ENCODE peak calls at places on chromosome 7, in five cellular contexts. L is A549, F is IMR-90, Y is K562, N is GM12878. J is an unnamed sample.

GRCh38 chr7:148334959-148335577 is 255.5 kb upstream of the C7orf33 start:
- DNase-seq in Y (no peak), L (peak), F (no peak), N (no peak), J (no peak)

GRCh38 chr7:43337811-43338210 is 225.4 kb downstream of the HECW1 start:
- DNase-seq in F (no peak), N (no peak), Y (no peak), L (no peak), J (no peak)

GRCh38 chr7:120412665-120413064 is 139.7 kb downstream of the KCND2 start:
- DNase-seq in N (no peak), L (no peak), Y (no peak), F (no peak), J (no peak)

GRCh38 chr7:36605261-36605660 is 119.0 kb downstream of the AOAH start:
- DNase-seq in L (no peak), F (no peak), N (no peak), Y (no peak), J (no peak)

GRCh38 chr7:131898418-131898817 is 342.0 kb upstream of the PODXL start:
- DNase-seq in L (no peak), F (no peak), Y (no peak), N (no peak), J (no peak)

GRCh38 chr7:106947244-106947728 is 82.2 kb downstream of the PIK3CG start:
- DNase-seq in N (no peak), L (peak), F (peak), Y (peak), J (peak)

GRCh38 chr7:158273138-158273651 is 314.4 kb downstream of the PTPRN2 start:
- DNase-seq in F (no peak), Y (no peak), L (no peak), N (no peak), J (peak)

GRCh38 chr7:91876391-91877133 is 3.9 kb downstream of the MTERF1 start:
- DNase-seq in L (peak), Y (no peak), F (peak), N (no peak), J (no peak)

GRCh38 chr7:70044064-70044463 is 445.8 kb downstream of the AUTS2 start:
- DNase-seq in L (no peak), N (no peak), Y (no peak), F (no peak), J (peak)

GRCh38 chr7:41762641-41763040 is 59.8 kb upstream of the INHBA start:
- DNase-seq in N (no peak), Y (no peak), F (no peak), L (no peak), J (no peak)

GRCh38 chr7:100476108-100476780 is 2.8 kb downstream of the TSC22D4 start:
- DNase-seq in F (no peak), N (no peak), Y (no peak), L (no peak), J (peak)

GRCh38 chr7:100472854-100473499 is 6.0 kb downstream of the TSC22D4 start:
- DNase-seq in N (no peak), F (peak), Y (peak), L (no peak), J (peak)

GRCh38 chr7:100476903-100477870 is 1.8 kb downstream of the TSC22D4 start:
- DNase-seq in Y (no peak), L (no peak), F (no peak), N (no peak), J (peak)

GRCh38 chr7:100477871-100478248 is 1.2 kb downstream of the TSC22D4 start:
- DNase-seq in Y (no peak), F (no peak), N (no peak), L (no peak), J (no peak)

GRCh38 chr7:100475549-100475948 is 3.5 kb downstream of the TSC22D4 start:
- DNase-seq in Y (peak), F (no peak), N (no peak), L (no peak), J (peak)
- TF ChIP-seq RFX5 in Y (no peak), F (no peak), N (no peak), L (no peak), J (no peak)

GRCh38 chr7:79647711-79648110 is 194.2 kb upstream of the MAGI2 start:
- DNase-seq in N (no peak), F (no peak), Y (no peak), L (no peak), J (no peak)

GRCh38 chr7:79658304-79658703 is 204.8 kb upstream of the MAGI2 start:
- DNase-seq in L (no peak), N (no peak), Y (no peak), F (no peak), J (no peak)

GRCh38 chr7:79653136-79653631 is 199.7 kb upstream of the MAGI2 start:
- DNase-seq in Y (no peak), F (peak), L (no peak), N (no peak), J (no peak)

GRCh38 chr7:79652619-79653018 is 199.2 kb upstream of the MAGI2 start:
- DNase-seq in N (no peak), Y (no peak), F (peak), L (no peak), J (no peak)
- TF ChIP-seq RCOR1 in N (no peak), Y (no peak), F (no peak), L (no peak), J (no peak)

GRCh38 chr7:937851-938484 is 16.5 kb downstream of the ADAP1 start:
- DNase-seq in F (no peak), Y (no peak), L (no peak), N (no peak), J (no peak)

GRCh38 chr7:938546-939185 is 15.8 kb downstream of the ADAP1 start:
- DNase-seq in F (no peak), N (no peak), Y (no peak), L (no peak), J (no peak)

GRCh38 chr7:935321-936130 is 19.0 kb downstream of the ADAP1 start:
- DNase-seq in L (no peak), Y (no peak), F (no peak), N (no peak), J (no peak)

GRCh38 chr7:934469-935320 is 19.8 kb downstream of the ADAP1 start:
- DNase-seq in F (no peak), N (no peak), L (no peak), Y (no peak), J (no peak)

GRCh38 chr7:936131-937054 is 18.1 kb downstream of the ADAP1 start:
- DNase-seq in N (peak), F (peak), Y (no peak), L (peak), J (no peak)
- TF ChIP-seq RFX5 in N (no peak), F (no peak), Y (no peak), L (no peak), J (no peak)

DNA sequence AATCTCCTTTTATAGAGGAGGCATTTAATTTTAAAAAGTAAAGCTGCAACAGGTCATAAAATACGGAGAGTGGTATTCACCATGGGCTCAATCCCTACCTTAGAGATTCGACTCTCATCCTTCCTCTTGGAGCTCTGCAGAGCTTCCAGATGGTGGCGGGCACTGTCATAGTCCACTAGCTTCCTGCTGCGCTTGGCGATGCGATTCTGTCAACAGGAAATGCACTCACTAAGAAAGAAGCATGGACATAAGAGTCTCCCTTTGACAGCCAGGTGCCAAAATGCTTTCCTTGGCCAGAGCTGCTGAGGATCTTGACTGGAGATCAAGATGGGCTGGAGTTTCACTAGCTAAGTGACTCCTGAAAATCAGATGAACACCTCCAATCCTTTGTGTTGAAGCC is 154.4 kb downstream of the AMPH start:
- DNase-seq in L (no peak), F (no peak), Y (no peak), N (no peak), J (no peak)
- TF ChIP-seq RCOR1 in L (no peak), F (no peak), Y (no peak), N (no peak), J (no peak)

GRCh38 chr7:128739048-128739962 is at the start of gene CALU:
- DNase-seq in F (peak), L (peak), Y (peak), N (peak), J (peak)

GRCh38 chr7:128737441-128737840 is 1.7 kb upstream of the CALU start:
- DNase-seq in L (no peak), N (no peak), F (no peak), Y (no peak), J (no peak)

GRCh38 chr7:128739990-128740682 is 977 bp downstream of the CALU start:
- DNase-seq in Y (no peak), N (no peak), F (no peak), L (no peak), J (no peak)

GRCh38 chr7:128737867-128738390 is 1.2 kb upstream of the CALU start:
- DNase-seq in N (no peak), F (peak), Y (no peak), L (peak), J (no peak)

GRCh38 chr7:128738570-128739047 is 550 bp upstream of the CALU start:
- DNase-seq in N (no peak), L (no peak), F (no peak), Y (peak), J (peak)
- TF ChIP-seq RFX5 in N (no peak), L (no peak), F (peak), Y (no peak), J (no peak)

GRCh38 chr7:7962851-7963250 is 5.7 kb upstream of the GLCCI1 start:
- DNase-seq in F (peak), Y (no peak), N (no peak), L (no peak), J (no peak)
- TF ChIP-seq RCOR1 in F (no peak), Y (no peak), N (no peak), L (no peak), J (no peak)

DNA sequence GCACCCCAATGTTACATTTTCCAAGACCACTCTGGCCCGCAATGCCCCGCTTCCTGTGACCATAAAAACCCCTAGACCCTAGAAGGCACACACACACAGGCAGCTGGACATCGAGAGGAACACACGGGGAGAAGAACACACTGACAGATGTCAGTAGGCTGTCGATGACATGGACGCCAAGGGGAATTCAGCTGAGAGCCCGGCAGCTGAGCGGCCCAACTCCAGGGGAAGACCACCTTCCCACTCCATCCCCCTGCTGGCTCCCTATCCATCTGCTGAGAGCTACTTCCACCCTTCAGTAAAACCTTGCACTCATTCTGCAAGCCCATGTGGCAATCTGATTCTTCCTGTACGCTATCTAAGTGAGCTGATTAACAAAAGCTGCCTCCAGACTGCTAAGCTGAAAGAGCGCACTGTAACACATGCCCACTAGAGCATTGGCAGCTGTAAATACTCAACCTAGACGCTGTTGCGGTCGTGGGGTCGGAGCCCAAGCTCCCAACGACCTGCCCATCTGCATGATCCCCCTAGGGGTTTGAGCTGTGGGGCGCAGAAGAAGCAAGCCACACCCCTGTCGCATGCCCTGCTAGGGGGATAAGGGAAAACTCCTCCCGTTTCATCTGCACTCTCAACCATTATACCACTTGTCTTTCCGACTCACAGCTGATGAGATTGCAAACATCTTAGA is 843.6 kb upstream of the POT1 start:
- DNase-seq in Y (no peak), F (no peak), N (no peak), L (no peak), J (no peak)
- TF ChIP-seq RFX5 in Y (no peak), F (no peak), N (no peak), L (no peak), J (no peak)

J was measured in SK-N-SH.